ENCODE peak calls at places on chromosomes 2 and 18, in ten cellular contexts. One of them, this sample, is unnamed.

GRCh38 chr18:59231877-59232276 is 11.9 kb downstream of the GRP start:
- DNase-seq in GM23248: no peak
- DNase-seq in C1 segment of cervical spinal cord: no peak
- DNase-seq in NAMALWA: no peak
- DNase-seq in NCI-H1092 treated with DMSO at 0.1 percent for 48 hours: no peak
- DNase-seq in Peyer's patch: no peak
- DNase-seq in posterior cingulate gyrus: no peak
- DNase-seq in HuH-7: no peak
- DNase-seq in fibroblast of the aortic adventitia: no peak
- DNase-seq in erythroblast: no peak
- DNase-seq in this sample: no peak

GRCh38 chr2:71498261-71498701 is 44.9 kb downstream of the DYSF start:
- DNase-seq in HuH-7: no peak
- DNase-seq in NCI-H1092 treated with DMSO at 0.1 percent for 48 hours: no peak
- DNase-seq in Peyer's patch: no peak
- DNase-seq in GM23248: peak; percentile 94
- DNase-seq in NAMALWA: no peak
- DNase-seq in posterior cingulate gyrus: no peak
- DNase-seq in C1 segment of cervical spinal cord: no peak
- DNase-seq in erythroblast: no peak
- DNase-seq in fibroblast of the aortic adventitia: peak; percentile 78
- DNase-seq in this sample: peak; percentile 64

GRCh38 chr2:16031055-16031847 is 90.9 kb downstream of the MYCN start:
- DNase-seq in erythroblast: no peak
- DNase-seq in GM23248: no peak
- DNase-seq in NAMALWA: no peak
- DNase-seq in fibroblast of the aortic adventitia: no peak
- DNase-seq in HuH-7: no peak
- DNase-seq in posterior cingulate gyrus: no peak
- DNase-seq in NCI-H1092 treated with DMSO at 0.1 percent for 48 hours: peak; percentile 60
- DNase-seq in Peyer's patch: no peak
- DNase-seq in C1 segment of cervical spinal cord: no peak
- DNase-seq in this sample: no peak

GRCh38 chr2:240259924-240260529 is 119.6 kb upstream of the OTOS start:
- DNase-seq in fibroblast of the aortic adventitia: no peak
- DNase-seq in posterior cingulate gyrus: no peak
- DNase-seq in GM23248: no peak
- DNase-seq in NAMALWA: no peak
- DNase-seq in HuH-7: no peak
- DNase-seq in erythroblast: no peak
- DNase-seq in C1 segment of cervical spinal cord: no peak
- DNase-seq in NCI-H1092 treated with DMSO at 0.1 percent for 48 hours: no peak
- DNase-seq in Peyer's patch: no peak
- DNase-seq in this sample: no peak

GRCh38 chr2:237967463-237967871 is 653 bp downstream of the UBE2F start:
- DNase-seq in fibroblast of the aortic adventitia: peak; percentile 16
- DNase-seq in erythroblast: peak; percentile 57
- DNase-seq in NAMALWA: peak; percentile 5
- DNase-seq in posterior cingulate gyrus: no peak
- DNase-seq in Peyer's patch: peak; percentile 67
- DNase-seq in HuH-7: peak; percentile 32
- DNase-seq in GM23248: peak; percentile 58
- DNase-seq in C1 segment of cervical spinal cord: no peak
- DNase-seq in NCI-H1092 treated with DMSO at 0.1 percent for 48 hours: no peak
- DNase-seq in this sample: peak; percentile 20

GRCh38 chr2:72710418-72711152 is 115.2 kb downstream of the EXOC6B start:
- DNase-seq in NAMALWA: no peak
- DNase-seq in Peyer's patch: no peak
- DNase-seq in NCI-H1092 treated with DMSO at 0.1 percent for 48 hours: no peak
- DNase-seq in HuH-7: no peak
- DNase-seq in fibroblast of the aortic adventitia: no peak
- DNase-seq in erythroblast: no peak
- DNase-seq in posterior cingulate gyrus: no peak
- DNase-seq in C1 segment of cervical spinal cord: no peak
- DNase-seq in GM23248: no peak
- DNase-seq in this sample: no peak

GRCh38 chr2:64212346-64212745 is 68.1 kb upstream of the PELI1 start:
- DNase-seq in Peyer's patch: no peak
- DNase-seq in NCI-H1092 treated with DMSO at 0.1 percent for 48 hours: no peak
- DNase-seq in C1 segment of cervical spinal cord: no peak
- DNase-seq in GM23248: peak; percentile 73
- DNase-seq in NAMALWA: no peak
- DNase-seq in fibroblast of the aortic adventitia: peak; percentile 70
- DNase-seq in posterior cingulate gyrus: no peak
- DNase-seq in erythroblast: peak; percentile 22
- DNase-seq in HuH-7: no peak
- DNase-seq in this sample: no peak

GRCh38 chr18:80192653-80193385 is 54.5 kb downstream of the PARD6G start:
- DNase-seq in Peyer's patch: no peak
- DNase-seq in NAMALWA: no peak
- DNase-seq in GM23248: no peak
- DNase-seq in fibroblast of the aortic adventitia: no peak
- DNase-seq in posterior cingulate gyrus: no peak
- DNase-seq in C1 segment of cervical spinal cord: no peak
- DNase-seq in NCI-H1092 treated with DMSO at 0.1 percent for 48 hours: no peak
- DNase-seq in erythroblast: no peak
- DNase-seq in HuH-7: no peak
- DNase-seq in this sample: no peak

GRCh38 chr2:152573168-152573567 is 144.1 kb downstream of the PRPF40A start:
- DNase-seq in NCI-H1092 treated with DMSO at 0.1 percent for 48 hours: no peak
- DNase-seq in NAMALWA: no peak
- DNase-seq in fibroblast of the aortic adventitia: peak; percentile 39
- DNase-seq in posterior cingulate gyrus: peak; percentile 45
- DNase-seq in GM23248: peak; percentile 96
- DNase-seq in erythroblast: peak; percentile 97
- DNase-seq in HuH-7: no peak
- DNase-seq in C1 segment of cervical spinal cord: no peak
- DNase-seq in Peyer's patch: no peak
- DNase-seq in this sample: no peak

GRCh38 chr2:29848566-29849310 is 72.6 kb downstream of the ALK start:
- DNase-seq in Peyer's patch: no peak
- DNase-seq in fibroblast of the aortic adventitia: no peak
- DNase-seq in NAMALWA: no peak
- DNase-seq in posterior cingulate gyrus: no peak
- DNase-seq in HuH-7: no peak
- DNase-seq in NCI-H1092 treated with DMSO at 0.1 percent for 48 hours: no peak
- DNase-seq in GM23248: no peak
- DNase-seq in erythroblast: no peak
- DNase-seq in C1 segment of cervical spinal cord: no peak
- DNase-seq in this sample: no peak

GRCh38 chr2:218218409-218219185 is 1.6 kb downstream of the ARPC2 start:
- DNase-seq in Peyer's patch: no peak
- DNase-seq in NCI-H1092 treated with DMSO at 0.1 percent for 48 hours: no peak
- DNase-seq in erythroblast: peak; percentile 31
- DNase-seq in C1 segment of cervical spinal cord: no peak
- DNase-seq in HuH-7: no peak
- DNase-seq in fibroblast of the aortic adventitia: peak; percentile 22
- DNase-seq in NAMALWA: peak; percentile 87
- DNase-seq in GM23248: peak; percentile 36
- DNase-seq in posterior cingulate gyrus: no peak
- DNase-seq in this sample: no peak

GRCh38 chr2:143158500-143159262 is 29.5 kb downstream of the ARHGAP15 start:
- DNase-seq in GM23248: peak; percentile 2
- DNase-seq in NCI-H1092 treated with DMSO at 0.1 percent for 48 hours: no peak
- DNase-seq in posterior cingulate gyrus: no peak
- DNase-seq in erythroblast: no peak
- DNase-seq in NAMALWA: no peak
- DNase-seq in fibroblast of the aortic adventitia: no peak
- DNase-seq in Peyer's patch: no peak
- DNase-seq in HuH-7: no peak
- DNase-seq in C1 segment of cervical spinal cord: no peak
- DNase-seq in this sample: no peak

GRCh38 chr2:104897515-104898184 is 43.7 kb downstream of the POU3F3 start:
- DNase-seq in NAMALWA: no peak
- DNase-seq in fibroblast of the aortic adventitia: peak; percentile 2
- DNase-seq in HuH-7: no peak
- DNase-seq in GM23248: peak; percentile 55
- DNase-seq in Peyer's patch: no peak
- DNase-seq in posterior cingulate gyrus: no peak
- DNase-seq in C1 segment of cervical spinal cord: no peak
- DNase-seq in erythroblast: no peak
- DNase-seq in NCI-H1092 treated with DMSO at 0.1 percent for 48 hours: no peak
- DNase-seq in this sample: no peak

GRCh38 chr2:204321027-204321800 is 224.1 kb upstream of the PARD3B start:
- DNase-seq in Peyer's patch: no peak
- DNase-seq in fibroblast of the aortic adventitia: no peak
- DNase-seq in erythroblast: no peak
- DNase-seq in NCI-H1092 treated with DMSO at 0.1 percent for 48 hours: peak; percentile 9
- DNase-seq in GM23248: no peak
- DNase-seq in NAMALWA: no peak
- DNase-seq in HuH-7: no peak
- DNase-seq in posterior cingulate gyrus: no peak
- DNase-seq in C1 segment of cervical spinal cord: no peak
- DNase-seq in this sample: no peak

GRCh38 chr2:178830451-178830850 is 23.2 kb upstream of the TTN start:
- DNase-seq in C1 segment of cervical spinal cord: no peak
- DNase-seq in NAMALWA: no peak
- DNase-seq in erythroblast: no peak
- DNase-seq in GM23248: no peak
- DNase-seq in Peyer's patch: no peak
- DNase-seq in fibroblast of the aortic adventitia: no peak
- DNase-seq in NCI-H1092 treated with DMSO at 0.1 percent for 48 hours: no peak
- DNase-seq in HuH-7: no peak
- DNase-seq in posterior cingulate gyrus: no peak
- DNase-seq in this sample: no peak